ENCODE peak calls at places on chromosomes 5 and 9, in four cellular contexts. Z, V, Q and P are unnamed samples.

GRCh38 chr5:167861134-167861930 is 430.1 kb upstream of the WWC1 start:
- DNase-seq in Z (no peak), V (no peak), Q (no peak), P (peak)

GRCh38 chr5:168359820-168360460 is 68.5 kb downstream of the WWC1 start:
- DNase-seq in Q (no peak), Z (no peak), V (no peak), P (peak)

GRCh38 chr5:72648511-72648910 is 141.3 kb upstream of the ZNF366 start:
- DNase-seq in Z (no peak), V (no peak), Q (no peak), P (no peak)

GRCh38 chr9:122807271-122807900 is 7.5 kb downstream of the OR1K1 start:
- DNase-seq in V (no peak), Q (no peak), Z (no peak), P (no peak)

GRCh38 chr9:101455656-101456235 is 20.2 kb upstream of the ALDOB start:
- DNase-seq in V (no peak), Z (no peak), Q (no peak), P (no peak)

GRCh38 chr5:81904861-81905260 is 67.0 kb upstream of the ATG10 start:
- DNase-seq in V (no peak), Z (no peak), Q (no peak), P (no peak)

GRCh38 chr9:117963493-117963892 is 259.3 kb downstream of the TLR4 start:
- DNase-seq in V (no peak), Z (no peak), Q (no peak), P (peak)

GRCh38 chr9:75866273-75866871 is 24.1 kb upstream of the PCSK5 start:
- DNase-seq in V (no peak), Z (peak), Q (peak), P (peak)

GRCh38 chr9:18922161-18922910 is 110.7 kb downstream of the SAXO1 start:
- DNase-seq in Z (no peak), Q (no peak), V (no peak), P (no peak)

GRCh38 chr5:137345396-137345795 is 153.7 kb downstream of the SPOCK1 start:
- DNase-seq in Z (no peak), Q (no peak), V (no peak), P (no peak)

GRCh38 chr9:94478755-94479730 is 75.8 kb upstream of the PCAT7 start:
- DNase-seq in V (no peak), Z (no peak), Q (peak), P (no peak)

GRCh38 chr5:6754766-6755165 is 41.5 kb downstream of the TENT4A start:
- DNase-seq in Q (no peak), Z (no peak), V (no peak), P (no peak)

GRCh38 chr9:124052401-124052800 is 40.8 kb downstream of the LHX2 start:
- DNase-seq in V (no peak), Z (no peak), Q (no peak), P (no peak)

GRCh38 chr9:18847576-18848275 is 185.3 kb downstream of the SAXO1 start:
- DNase-seq in V (no peak), Q (no peak), Z (no peak), P (no peak)

GRCh38 chr5:142720561-142721275 is 34.8 kb upstream of the FGF1 start:
- DNase-seq in Z (peak), Q (no peak), V (no peak), P (no peak)

GRCh38 chr9:120478208-120478607 is 101.8 kb downstream of the CDK5RAP2 start:
- DNase-seq in V (no peak), Q (no peak), Z (no peak), P (no peak)

GRCh38 chr9:138098908-138099791 is 221.6 kb downstream of the CACNA1B start:
- DNase-seq in Z (no peak), Q (no peak), V (no peak), P (no peak)

GRCh38 chr5:1103505-1104326 is 8.1 kb downstream of the SLC12A7 start:
- DNase-seq in V (no peak), Z (peak), Q (peak), P (no peak)

GRCh38 chr9:71937070-71937625 is 25.7 kb downstream of the C9orf85 start:
- DNase-seq in V (no peak), Z (no peak), Q (no peak), P (no peak)

GRCh38 chr5:175685701-175686350 is 28.0 kb downstream of the HRH2 start:
- DNase-seq in Q (no peak), V (no peak), Z (no peak), P (no peak)

GRCh38 chr9:73684601-73685000 is 532.9 kb downstream of the ANXA1 start:
- DNase-seq in Z (no peak), Q (no peak), V (no peak), P (no peak)

GRCh38 chr5:77354454-77354853 is 137.7 kb downstream of the WDR41 start:
- DNase-seq in Q (no peak), Z (no peak), V (no peak), P (no peak)

GRCh38 chr5:32202394-32202793 is 28.3 kb upstream of the GOLPH3 start:
- DNase-seq in Z (no peak), Q (no peak), V (no peak), P (no peak)

GRCh38 chr9:25678846-25679360 is 659 bp upstream of the TUSC1 start:
- DNase-seq in Z (no peak), V (no peak), Q (no peak), P (no peak)

GRCh38 chr9:25681270-25681669 is 3.0 kb upstream of the TUSC1 start:
- DNase-seq in V (no peak), Q (no peak), Z (no peak), P (no peak)

GRCh38 chr9:25677301-25678146 is 720 bp downstream of the TUSC1 start:
- DNase-seq in V (no peak), Z (no peak), Q (no peak), P (peak)

DNA sequence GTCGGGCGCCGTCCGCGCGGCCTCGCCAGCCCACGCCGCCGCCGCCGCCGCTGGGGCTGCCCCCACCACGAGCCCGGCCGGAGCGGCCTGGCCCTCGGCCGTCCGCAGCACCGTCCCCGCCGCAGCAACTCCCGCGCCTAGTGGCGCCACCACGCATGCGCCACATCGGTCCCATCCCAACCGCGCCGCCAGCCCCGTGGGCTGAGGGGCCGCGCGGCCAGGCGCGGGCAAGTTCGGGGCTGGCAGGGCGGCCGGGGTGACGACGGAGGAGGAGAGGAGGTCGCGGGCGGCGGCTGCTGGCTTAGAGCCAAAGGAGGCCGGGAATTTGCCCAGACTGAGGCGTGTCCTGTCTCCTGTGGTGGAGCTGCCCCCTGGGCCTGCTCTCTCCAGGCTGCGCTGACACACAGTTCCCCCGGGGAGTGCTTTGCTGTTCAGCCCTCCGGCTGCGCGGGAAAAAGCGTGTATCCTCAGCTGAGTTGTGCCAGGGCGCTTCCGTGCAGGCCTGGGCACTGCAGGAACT is at the start of gene TUSC1:
- DNase-seq in Z (no peak), Q (no peak), V (no peak), P (peak)
- TF ChIP-seq JUNB in Z (no peak), Q (no peak), V (no peak), P (no peak)

GRCh38 chr5:172765766-172766286 is 5.2 kb downstream of the DUSP1 start:
- DNase-seq in Q (no peak), V (no peak), Z (no peak), P (no peak)
- TF ChIP-seq CREB1 in Q (no peak), V (no peak), Z (no peak), P (no peak)

DNA sequence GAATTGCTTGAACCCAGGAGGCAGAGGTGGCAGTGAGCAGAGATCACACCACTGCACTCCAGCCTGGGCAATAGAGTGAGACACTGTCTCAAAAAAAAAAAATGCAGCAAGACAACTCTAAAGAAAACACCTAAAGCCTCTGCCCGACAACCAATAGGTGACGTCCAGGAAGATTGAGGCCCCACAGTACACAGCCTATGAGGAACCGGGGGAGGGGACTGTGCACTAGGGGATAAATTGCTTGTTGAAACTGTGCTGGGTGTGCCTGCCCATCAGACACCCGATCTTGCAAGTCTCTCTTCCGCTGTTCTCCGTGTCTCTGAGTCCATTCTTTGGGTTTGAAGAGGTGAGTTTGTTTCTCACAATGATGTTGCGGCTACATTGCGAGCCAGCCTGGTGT is 58.5 kb upstream of the OLFM1 start:
- DNase-seq in Q (no peak), Z (no peak), V (no peak), P (no peak)
- TF ChIP-seq JUNB in Q (no peak), Z (no peak), V (no peak), P (no peak)

DNA sequence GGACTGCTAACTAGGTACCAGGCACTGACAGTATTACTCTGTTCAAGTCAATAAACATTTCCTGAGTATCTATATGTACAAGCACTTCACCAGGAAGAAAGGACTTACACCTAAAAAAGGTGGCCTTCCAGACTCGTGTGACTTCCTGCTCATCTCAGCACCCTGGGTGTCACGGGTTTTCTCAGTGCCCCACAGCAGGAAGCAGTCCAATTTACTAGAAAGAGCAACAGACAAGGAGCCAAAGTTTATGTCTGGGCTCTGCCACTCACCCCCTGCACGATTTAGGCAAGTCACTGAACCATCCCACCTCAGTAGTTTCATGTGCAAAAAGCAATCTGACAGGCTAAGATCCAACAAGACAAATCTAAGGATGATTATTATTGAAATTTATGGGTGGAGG is 92.4 kb downstream of the TMEM215 start:
- DNase-seq in Q (no peak), Z (no peak), V (no peak), P (no peak)
- TF ChIP-seq CREB1 in Q (no peak), Z (no peak), V (no peak), P (no peak)

DNA sequence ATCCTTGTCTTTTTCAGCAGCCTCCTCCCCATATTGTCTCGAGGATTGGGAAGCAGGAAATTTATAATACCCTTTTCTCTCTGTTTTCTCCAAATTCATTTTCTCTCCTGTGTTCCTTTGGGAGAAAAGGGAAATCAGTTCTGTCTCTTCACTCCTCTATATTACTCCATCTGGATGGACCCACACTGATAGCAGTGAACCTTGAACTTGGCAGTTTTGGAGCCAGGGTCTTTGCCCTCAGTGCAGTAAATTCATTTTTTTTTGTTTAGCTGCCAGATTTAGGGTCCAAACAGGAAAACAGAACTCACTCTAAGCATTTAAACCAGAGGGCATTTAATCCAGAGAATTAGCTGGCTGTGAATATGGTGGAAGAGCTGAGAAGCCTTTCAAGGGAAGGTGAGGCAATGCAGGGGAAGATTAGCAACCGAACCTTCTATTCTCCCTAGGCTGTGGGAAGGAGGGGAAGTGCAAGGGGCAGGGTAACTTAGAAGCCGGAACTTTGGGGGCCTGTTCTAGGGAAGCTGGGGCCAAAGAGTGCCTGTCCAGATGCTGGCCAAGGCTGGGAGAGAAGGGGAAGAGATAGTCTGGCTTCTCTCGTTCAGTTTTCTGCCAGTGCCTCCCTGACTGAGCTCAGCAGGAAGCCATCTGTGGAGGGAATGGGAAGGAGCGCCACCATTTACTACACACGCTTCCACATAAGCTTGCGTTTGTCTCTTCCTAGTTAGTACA is 16.3 kb upstream of the NPR2 start:
- DNase-seq in Z (no peak), V (no peak), Q (peak), P (peak)
- TF ChIP-seq JUNB in Z (no peak), V (no peak), Q (no peak), P (no peak)

GRCh38 chr5:19855453-19855852 is 132.5 kb downstream of the CDH18 start:
- DNase-seq in V (no peak), Q (no peak), Z (no peak), P (no peak)

GRCh38 chr5:19855031-19855430 is 133.0 kb downstream of the CDH18 start:
- DNase-seq in Z (no peak), Q (no peak), V (no peak), P (no peak)

GRCh38 chr5:19853616-19854240 is 134.3 kb downstream of the CDH18 start:
- DNase-seq in Z (no peak), Q (no peak), V (no peak), P (no peak)

GRCh38 chr5:19859020-19859419 is 129.0 kb downstream of the CDH18 start:
- DNase-seq in Z (no peak), V (no peak), Q (no peak), P (peak)

GRCh38 chr5:19855929-19856328 is 132.1 kb downstream of the CDH18 start:
- DNase-seq in Z (no peak), V (no peak), Q (no peak), P (no peak)
- TF ChIP-seq CREB1 in Z (no peak), V (no peak), Q (no peak), P (no peak)